ENCODE peak calls at places on chromosomes 2 and 18, in seven cellular contexts. V, T, R, I, L, S and F are unnamed samples.

GRCh38 chr2:189022492-189022891 is 48.3 kb downstream of the COL3A1 start:
- DNase-seq in I (peak), T (no peak), R (peak), V (no peak), S (peak), L (no peak), F (no peak)

GRCh38 chr18:35071819-35072247 is 30.6 kb downstream of the MAPRE2 start:
- DNase-seq in I (no peak), S (peak), V (no peak), T (no peak), L (no peak), R (no peak), F (peak)

GRCh38 chr18:22021701-22022100 is 147.7 kb upstream of the GATA6 start:
- DNase-seq in L (no peak), S (no peak), T (no peak), R (no peak), V (no peak), I (no peak), F (no peak)

GRCh38 chr2:94994914-94995236 is 30.6 kb upstream of the MAL start:
- DNase-seq in T (no peak), V (no peak), I (no peak), S (peak), R (no peak), L (no peak), F (no peak)

GRCh38 chr2:29443627-29444026 is 328.4 kb downstream of the CLIP4 start:
- DNase-seq in S (peak), V (no peak), L (no peak), R (peak), I (no peak), T (no peak), F (no peak)

GRCh38 chr2:211822686-211823335 is 715.8 kb downstream of the ERBB4 start:
- DNase-seq in T (no peak), R (no peak), I (no peak), V (no peak), S (peak), L (no peak), F (peak)

GRCh38 chr2:36455788-36456187 is 100.2 kb downstream of the CRIM1 start:
- DNase-seq in R (peak), T (no peak), L (no peak), S (no peak), I (peak), V (no peak), F (no peak)

GRCh38 chr2:120515759-120516295 is 169.9 kb downstream of the INHBB start:
- DNase-seq in I (no peak), V (no peak), T (no peak), L (no peak), S (no peak), R (no peak), F (no peak)

GRCh38 chr18:47931707-47932103 is 1.2 kb upstream of the SMAD2 start:
- DNase-seq in T (no peak), R (peak), S (no peak), I (peak), L (no peak), V (peak), F (no peak)

GRCh38 chr2:237774811-237775553 is 23.6 kb upstream of the RBM44 start:
- DNase-seq in I (peak), V (peak), R (peak), L (no peak), T (peak), S (peak), F (peak)

GRCh38 chr2:66414896-66415295 is 20.0 kb upstream of the MEIS1 start:
- DNase-seq in T (no peak), V (no peak), L (no peak), S (no peak), R (no peak), I (no peak), F (no peak)

GRCh38 chr2:174067815-174068214 is 102.6 kb upstream of the SP3 start:
- DNase-seq in R (no peak), S (no peak), T (no peak), V (no peak), I (no peak), L (no peak), F (no peak)

GRCh38 chr2:109405833-109406232 is 207.9 kb downstream of the SEPTIN10 start:
- DNase-seq in L (no peak), I (no peak), S (no peak), V (no peak), R (no peak), T (no peak), F (no peak)

GRCh38 chr2:178320011-178320410 is 125.7 kb downstream of the OSBPL6 start:
- DNase-seq in V (no peak), I (no peak), T (no peak), L (no peak), R (no peak), S (no peak), F (no peak)

GRCh38 chr2:63364866-63365265 is 223.4 kb downstream of the WDPCP start:
- DNase-seq in V (no peak), L (no peak), I (no peak), S (no peak), T (no peak), R (no peak), F (no peak)

GRCh38 chr2:43524180-43524965 is 71.5 kb downstream of the THADA start:
- DNase-seq in V (no peak), T (no peak), R (peak), L (no peak), S (peak), I (no peak), F (no peak)

GRCh38 chr2:212392048-212392447 is 146.6 kb downstream of the ERBB4 start:
- DNase-seq in I (peak), L (no peak), S (peak), T (no peak), R (peak), V (no peak), F (no peak)

GRCh38 chr2:172256886-172257285 is 154.2 kb upstream of the DLX2 start:
- DNase-seq in S (no peak), T (no peak), R (peak), I (no peak), V (no peak), L (no peak), F (no peak)

GRCh38 chr2:168913171-168913484 is 12.0 kb downstream of the G6PC2 start:
- DNase-seq in I (no peak), T (no peak), S (no peak), L (no peak), V (no peak), R (no peak), F (no peak)

GRCh38 chr2:73053316-73054114 is 18.0 kb downstream of the SFXN5 start:
- DNase-seq in L (no peak), V (no peak), T (no peak), S (peak), I (peak), R (peak), F (no peak)

GRCh38 chr2:121489944-121490585 is 40.6 kb upstream of the RNU4ATAC start:
- DNase-seq in I (no peak), R (no peak), V (no peak), T (no peak), S (peak), L (no peak), F (no peak)